ENCODE peak calls at places on chromosomes 11 and 22, in four cellular contexts. G, R, B and C are unnamed samples.

GRCh38 chr11:78646564-78647185 is 72.0 kb upstream of the NARS2 start:
- DNase-seq in G (peak; percentile 57), R (peak; percentile 41), B (no peak), C (peak; percentile 41)

GRCh38 chr11:72848846-72849466 is 34.7 kb downstream of the ATG16L2 start:
- DNase-seq in G (peak; percentile 28), R (no peak), B (no peak), C (no peak)

GRCh38 chr11:120331301-120331966 is 4.8 kb upstream of the ARHGEF12 start:
- DNase-seq in G (peak; percentile 88), R (peak; percentile 79), B (no peak), C (no peak)

GRCh38 chr11:57752954-57753353 is 1.3 kb upstream of the BTBD18 start:
- DNase-seq in G (no peak), R (no peak), B (no peak), C (no peak)

GRCh38 chr11:23556163-23556750 is 696.0 kb upstream of the CCDC179 start:
- DNase-seq in G (no peak), R (no peak), B (no peak), C (no peak)

GRCh38 chr11:69044111-69045013 is 4.4 kb upstream of the TPCN2 start:
- DNase-seq in G (peak; percentile 79), R (peak; percentile 83), B (peak; percentile 42), C (peak; percentile 71)

GRCh38 chr11:64074239-64074638 is 38.5 kb downstream of the FLRT1 start:
- DNase-seq in G (no peak), R (no peak), B (no peak), C (no peak)

GRCh38 chr11:61820174-61820573 is 3.4 kb upstream of the FADS1 start:
- DNase-seq in G (peak; percentile 72), R (peak; percentile 57), B (no peak), C (no peak)

GRCh38 chr11:57161351-57161750 is 20.4 kb upstream of the LRRC55 start:
- DNase-seq in G (peak; percentile 3), R (no peak), B (no peak), C (no peak)

GRCh38 chr11:57773026-57773598 is 11.5 kb downstream of the CTNND1 start:
- DNase-seq in G (no peak), R (no peak), B (no peak), C (no peak)

GRCh38 chr11:102375720-102376399 is 28.8 kb downstream of the BIRC2 start:
- DNase-seq in G (no peak), R (no peak), B (no peak), C (no peak)

GRCh38 chr22:39356464-39356863 is 6.7 kb downstream of the SYNGR1 start:
- DNase-seq in G (no peak), R (no peak), B (peak; percentile 42), C (peak; percentile 67)

GRCh38 chr11:34599406-34599901 is 21.4 kb upstream of the EHF start:
- DNase-seq in G (peak; percentile 43), R (peak; percentile 54), B (no peak), C (no peak)

GRCh38 chr11:10722307-10722706 is 28.7 kb upstream of the CTR9 start:
- DNase-seq in G (no peak), R (no peak), B (no peak), C (no peak)

GRCh38 chr11:45997599-45997998 is 75.1 kb downstream of the LARGE2 start:
- DNase-seq in G (peak; percentile 19), R (no peak), B (no peak), C (no peak)

GRCh38 chr11:131512228-131512627 is 141.8 kb downstream of the NTM start:
- DNase-seq in G (no peak), R (no peak), B (no peak), C (no peak)

GRCh38 chr11:120756931-120757330 is 245.4 kb downstream of the GRIK4 start:
- DNase-seq in G (no peak), R (no peak), B (no peak), C (no peak)

GRCh38 chr11:45688472-45689033 is 23.1 kb upstream of the CHST1 start:
- DNase-seq in G (no peak), R (no peak), B (no peak), C (no peak)

GRCh38 chr11:126465573-126466287 is 110.2 kb downstream of the ST3GAL4 start:
- DNase-seq in G (no peak), R (no peak), B (no peak), C (no peak)

GRCh38 chr11:70415176-70415575 is 16.8 kb downstream of the CTTN start:
- DNase-seq in G (no peak), R (peak; percentile 63), B (no peak), C (no peak)

GRCh38 chr11:11391796-11392195 is 38.7 kb upstream of the CSNK2A3 start:
- DNase-seq in G (peak; percentile 98), R (peak; percentile 79), B (no peak), C (no peak)

GRCh38 chr11:2301631-2302272 is at the start of the genes C11orf21 and TSPAN32:
- DNase-seq in G (peak; percentile 34), R (no peak), B (no peak), C (no peak)

GRCh38 chr22:31650391-31650790 is 11.6 kb downstream of the PISD start:
- DNase-seq in G (peak; percentile 96), R (no peak), B (no peak), C (no peak)

GRCh38 chr11:1226981-1227550 is 4.2 kb downstream of the MUC5B start:
- DNase-seq in G (no peak), R (peak; percentile 84), B (no peak), C (no peak)

GRCh38 chr11:2899080-2899783 is 13.7 kb upstream of the CDKN1C start:
- DNase-seq in G (no peak), R (no peak), B (no peak), C (no peak)

GRCh38 chr11:95684701-95685100 is 104.9 kb downstream of the FAM76B start:
- DNase-seq in G (no peak), R (no peak), B (no peak), C (peak; percentile 49)

GRCh38 chr22:23531283-23531921 is 48.7 kb downstream of the IGLL1 start:
- DNase-seq in G (no peak), R (no peak), B (no peak), C (peak; percentile 24)